ENCODE peak calls at places on chromosome 6, in nine cellular contexts. D, S, M, P, R, X, F, H and I are unnamed samples.

GRCh38 chr6:90251295-90251992 is 45.2 kb downstream of the BACH2 start:
- DNase-seq in X (no peak), P (no peak), H (no peak), M (no peak), F (no peak), R (no peak), D (no peak), S (no peak), I (no peak)

GRCh38 chr6:25070547-25071366 is 135.0 kb upstream of the RIPOR2 start:
- DNase-seq in X (peak; percentile 73), S (peak; percentile 88), M (peak; percentile 85), D (peak; percentile 87), H (peak; percentile 44), R (peak; percentile 91), F (peak; percentile 84), P (peak; percentile 91), I (peak; percentile 75)

GRCh38 chr6:118350881-118351430 is 197.1 kb upstream of the PLN start:
- DNase-seq in X (no peak), P (peak; percentile 30), F (no peak), R (peak; percentile 16), M (peak; percentile 32), S (no peak), D (no peak), H (no peak), I (no peak)

GRCh38 chr6:71489736-71490135 is 201.1 kb downstream of the OGFRL1 start:
- DNase-seq in H (no peak), D (no peak), F (no peak), S (no peak), R (peak; percentile 76), X (no peak), M (peak; percentile 90), P (peak; percentile 91), I (peak; percentile 2)

GRCh38 chr6:11033825-11034224 is 10.3 kb downstream of the ELOVL2 start:
- DNase-seq in S (no peak), D (no peak), M (peak; percentile 86), F (no peak), P (peak; percentile 56), X (no peak), H (no peak), R (no peak), I (no peak)

GRCh38 chr6:155521719-155522118 is 66.1 kb upstream of the NOX3 start:
- DNase-seq in X (no peak), R (no peak), M (peak; percentile 80), P (no peak), D (no peak), H (no peak), F (no peak), S (no peak), I (no peak)

GRCh38 chr6:137264308-137265075 is 45.3 kb upstream of the IFNGR1 start:
- DNase-seq in P (peak; percentile 24), S (peak; percentile 70), D (no peak), F (no peak), M (peak; percentile 10), R (no peak), H (no peak), X (no peak), I (no peak)

GRCh38 chr6:159130846-159131245 is 38.4 kb upstream of the FNDC1 start:
- DNase-seq in H (no peak), D (no peak), F (no peak), M (no peak), X (no peak), R (no peak), S (no peak), P (no peak), I (no peak)

GRCh38 chr6:52545050-52545843 is 31.6 kb downstream of the TRAM2 start:
- DNase-seq in M (no peak), R (no peak), X (no peak), P (no peak), D (no peak), S (no peak), F (no peak), H (no peak), I (no peak)

GRCh38 chr6:94785514-94785913 is 791.8 kb upstream of the MANEA start:
- DNase-seq in M (no peak), H (no peak), F (no peak), P (no peak), D (no peak), S (no peak), X (no peak), R (no peak), I (no peak)

GRCh38 chr6:20399518-20399917 is 2.2 kb upstream of the E2F3 start:
- DNase-seq in M (no peak), F (no peak), H (no peak), S (no peak), D (no peak), X (no peak), P (no peak), R (no peak), I (no peak)

GRCh38 chr6:52511572-52512151 is 65.2 kb downstream of the TRAM2 start:
- DNase-seq in H (no peak), S (no peak), X (no peak), M (peak; percentile 75), P (no peak), D (no peak), R (no peak), F (no peak), I (no peak)

GRCh38 chr6:16625319-16626240 is 135.7 kb downstream of the ATXN1 start:
- DNase-seq in F (no peak), S (no peak), M (peak; percentile 22), R (no peak), H (no peak), P (peak; percentile 21), X (no peak), D (no peak), I (no peak)

GRCh38 chr6:83511901-83512681 is at the start of gene PRSS35:
- DNase-seq in X (peak; percentile 76), M (peak; percentile 66), F (peak; percentile 38), D (no peak), H (peak; percentile 56), P (peak; percentile 80), R (peak; percentile 82), S (no peak), I (peak; percentile 87)

GRCh38 chr6:163489584-163489983 is 75.1 kb downstream of the QKI start:
- DNase-seq in F (no peak), M (peak; percentile 23), H (no peak), D (no peak), P (no peak), S (no peak), R (no peak), X (no peak), I (no peak)

GRCh38 chr6:118383924-118384323 is 164.2 kb upstream of the PLN start:
- DNase-seq in F (no peak), D (no peak), M (peak; percentile 21), H (no peak), S (no peak), X (no peak), P (no peak), R (no peak), I (no peak)

GRCh38 chr6:54988576-54988975 is 142.0 kb downstream of the FAM83B start:
- DNase-seq in M (no peak), F (no peak), D (no peak), P (peak; percentile 8), S (no peak), X (no peak), H (no peak), R (no peak), I (no peak)

GRCh38 chr6:117272032-117272866 is 6.9 kb downstream of the VGLL2 start:
- DNase-seq in P (no peak), D (no peak), F (no peak), S (no peak), H (no peak), R (no peak), M (no peak), X (no peak), I (no peak)

GRCh38 chr6:4941782-4942672 is 61.8 kb downstream of the RPP40 start:
- DNase-seq in F (no peak), R (peak; percentile 50), P (peak; percentile 90), S (no peak), M (peak; percentile 93), D (peak; percentile 60), X (no peak), H (no peak), I (no peak)

GRCh38 chr6:138196142-138196738 is 22.1 kb downstream of the PBOV1 start:
- DNase-seq in M (no peak), S (no peak), H (no peak), P (no peak), D (no peak), R (no peak), F (no peak), X (no peak), I (no peak)

GRCh38 chr6:6736753-6737654 is 148.5 kb downstream of the LY86 start:
- DNase-seq in D (no peak), P (peak; percentile 72), X (peak; percentile 83), H (peak; percentile 83), S (peak; percentile 90), R (peak; percentile 69), F (peak; percentile 37), M (peak; percentile 87), I (peak; percentile 91)
- H3K4me3 ChIP-seq in D (no peak overlapping the region), P (peak overlapping the region; percentile 79), X (peak overlapping the region; percentile 33), H (peak overlapping the region; percentile 47), S (peak overlapping the region; percentile 41), R (no peak overlapping the region), F (peak overlapping the region; percentile 8), M (peak overlapping the region; percentile 75), I (no peak overlapping the region)

DNA sequence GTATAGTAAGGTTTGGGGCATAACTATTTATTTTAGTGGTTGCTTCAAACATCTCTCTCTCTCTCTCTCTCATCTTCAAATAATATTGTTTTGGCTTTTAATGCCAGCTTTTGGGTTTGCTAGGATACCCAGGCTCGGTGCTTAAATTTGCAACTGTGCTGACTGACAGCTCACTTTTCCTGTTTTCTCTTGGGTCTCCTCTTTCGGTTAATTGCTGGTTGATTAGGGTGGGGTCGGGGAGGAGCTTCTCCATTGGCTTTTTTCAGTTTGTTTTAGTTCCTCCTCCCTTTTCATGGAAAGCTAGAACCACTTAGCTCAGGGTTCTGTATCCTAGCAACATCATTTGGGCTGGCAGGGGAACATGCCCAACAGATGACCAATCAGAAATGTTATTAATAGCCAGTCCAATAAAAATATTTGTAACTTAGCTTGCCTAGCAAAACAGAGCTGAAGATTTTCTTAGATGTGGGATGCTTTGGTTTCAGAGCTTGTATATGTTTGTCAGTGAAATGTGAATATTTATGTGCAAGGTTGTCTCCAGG is 11.3 kb downstream of the TFAP2B start:
- DNase-seq in R (no peak), H (no peak), X (no peak), M (no peak), P (no peak), S (no peak), D (no peak), F (no peak), I (no peak)
- H3K27me3 ChIP-seq in R (peaks cover 98% of the 10 kb centered on the region), H (peaks cover 98% of the 10 kb centered on the region), X (no peaks in the 10 kb centered on the region), M (peaks cover 34% of the 10 kb centered on the region), P (peaks cover 54% of the 10 kb centered on the region), S (peaks cover 16% of the 10 kb centered on the region), D (peaks cover 17% of the 10 kb centered on the region), F (peaks cover 98% of the 10 kb centered on the region), I (peaks cover 99% of the 10 kb centered on the region)

GRCh38 chr6:169621311-169621710 is 80.5 kb downstream of the WDR27 start:
- DNase-seq in F (no peak), H (no peak), S (no peak), M (no peak), P (no peak), R (no peak), D (no peak), X (no peak), I (no peak)
- H3K36me3 ChIP-seq in F (no peaks in the 10 kb centered on the region), H (peaks cover 5% of the 10 kb centered on the region), S (no peaks in the 10 kb centered on the region), M (no peaks in the 10 kb centered on the region), P (peaks cover 15% of the 10 kb centered on the region), R (no peaks in the 10 kb centered on the region), D (no peaks in the 10 kb centered on the region), X (no peaks in the 10 kb centered on the region), I (peaks cover 1% of the 10 kb centered on the region)

GRCh38 chr6:31464252-31465184 is 33.4 kb upstream of the MICB start:
- DNase-seq in P (no peak), S (no peak), X (no peak), R (no peak), F (no peak), H (no peak), M (no peak), D (no peak), I (no peak)
- H3K4me3 ChIP-seq in P (no peak overlapping the region), S (peak overlapping the region; percentile 45), X (peak overlapping the region; percentile 13), R (no peak overlapping the region), F (peak overlapping the region; percentile 40), H (peak overlapping the region; percentile 69), M (no peak overlapping the region), D (peak overlapping the region; percentile 92), I (no peak overlapping the region)